ENCODE peak calls at places on chromosomes 1 and 21, in five cellular contexts. E, O, B, F and T are unnamed samples.

GRCh38 chr1:70627910-70628309 is 216.8 kb downstream of the CTH start:
- DNase-seq in E (no peak), O (peak), B (no peak), F (peak), T (peak)

GRCh38 chr1:22024485-22025367 is 23.3 kb downstream of the CELA3A start:
- DNase-seq in E (peak), O (peak), B (peak), F (no peak), T (no peak)

GRCh38 chr1:183544598-183545297 is 45.5 kb downstream of the NCF2 start:
- DNase-seq in E (no peak), O (no peak), B (no peak), F (no peak), T (no peak)

GRCh38 chr21:44083631-44084291 is 23.4 kb upstream of the PWP2 start:
- DNase-seq in E (no peak), O (no peak), B (no peak), F (no peak), T (no peak)

GRCh38 chr1:218498061-218498938 is 153.2 kb downstream of the TGFB2 start:
- DNase-seq in E (no peak), O (peak), B (no peak), F (peak), T (no peak)

GRCh38 chr1:21899972-21900371 is 37.1 kb downstream of the HSPG2 start:
- DNase-seq in E (no peak), O (no peak), B (no peak), F (no peak), T (no peak)

GRCh38 chr1:30526652-30527345 is 196.6 kb downstream of the MATN1 start:
- DNase-seq in E (no peak), O (no peak), B (no peak), F (peak), T (no peak)

GRCh38 chr21:40143822-40144525 is 276.7 kb downstream of the PCP4 start:
- DNase-seq in E (no peak), O (peak), B (peak), F (peak), T (no peak)

GRCh38 chr21:42400525-42400924 is 3.2 kb upstream of the UBASH3A start:
- DNase-seq in E (no peak), O (peak), B (no peak), F (peak), T (no peak)

GRCh38 chr1:244817415-244817894 is 18.0 kb upstream of the COX20 start:
- DNase-seq in E (no peak), O (no peak), B (no peak), F (no peak), T (no peak)

DNA sequence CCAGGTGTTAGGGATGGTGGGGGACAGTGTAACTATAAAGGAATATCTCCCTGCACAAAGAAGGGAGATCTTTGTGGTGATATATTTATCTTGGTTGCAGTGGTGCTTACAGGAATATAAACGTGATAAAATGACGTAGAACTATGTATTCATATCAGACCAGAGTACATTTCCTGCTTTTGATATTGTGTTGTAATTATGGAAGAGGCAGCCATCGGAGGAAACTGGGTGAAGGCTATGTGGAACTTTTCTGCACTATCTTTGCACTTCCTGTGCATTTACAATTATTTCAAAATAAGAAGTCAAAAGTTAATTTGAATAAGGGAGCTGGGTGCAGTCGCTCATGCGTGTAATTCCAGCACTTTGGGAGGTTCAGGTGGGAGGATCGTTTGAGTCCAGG is 37.6 kb downstream of the NDUFS5 start:
- DNase-seq in E (no peak), O (no peak), B (no peak), F (no peak), T (no peak)
- H3K27ac ChIP-seq in E (no peak), O (no peak), B (no peak), F (no peak), T (no peak)

DNA sequence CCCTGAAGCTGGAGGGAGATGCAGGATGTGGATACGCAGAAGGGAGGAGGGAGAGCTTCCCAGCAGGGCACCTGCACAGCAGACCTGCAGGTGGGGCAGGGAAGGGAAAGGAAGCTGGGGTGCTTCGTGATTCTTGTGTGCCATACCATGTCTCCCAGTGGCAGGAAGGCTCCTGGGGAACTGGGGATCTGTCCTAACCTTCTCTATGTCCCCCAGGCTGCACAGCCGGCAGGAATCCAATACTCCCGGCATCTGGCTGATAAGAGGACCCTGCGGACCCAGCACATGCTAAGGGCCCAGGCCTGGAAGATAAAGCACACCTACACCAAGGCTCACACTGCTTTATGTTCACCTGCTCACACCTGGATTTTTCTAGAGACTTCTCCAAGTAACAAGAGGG is 79.4 kb downstream of the ITPKB start:
- DNase-seq in E (no peak), O (no peak), B (no peak), F (no peak), T (no peak)
- H3K27ac ChIP-seq in E (peak), O (no peak), B (peak), F (no peak), T (no peak)

DNA sequence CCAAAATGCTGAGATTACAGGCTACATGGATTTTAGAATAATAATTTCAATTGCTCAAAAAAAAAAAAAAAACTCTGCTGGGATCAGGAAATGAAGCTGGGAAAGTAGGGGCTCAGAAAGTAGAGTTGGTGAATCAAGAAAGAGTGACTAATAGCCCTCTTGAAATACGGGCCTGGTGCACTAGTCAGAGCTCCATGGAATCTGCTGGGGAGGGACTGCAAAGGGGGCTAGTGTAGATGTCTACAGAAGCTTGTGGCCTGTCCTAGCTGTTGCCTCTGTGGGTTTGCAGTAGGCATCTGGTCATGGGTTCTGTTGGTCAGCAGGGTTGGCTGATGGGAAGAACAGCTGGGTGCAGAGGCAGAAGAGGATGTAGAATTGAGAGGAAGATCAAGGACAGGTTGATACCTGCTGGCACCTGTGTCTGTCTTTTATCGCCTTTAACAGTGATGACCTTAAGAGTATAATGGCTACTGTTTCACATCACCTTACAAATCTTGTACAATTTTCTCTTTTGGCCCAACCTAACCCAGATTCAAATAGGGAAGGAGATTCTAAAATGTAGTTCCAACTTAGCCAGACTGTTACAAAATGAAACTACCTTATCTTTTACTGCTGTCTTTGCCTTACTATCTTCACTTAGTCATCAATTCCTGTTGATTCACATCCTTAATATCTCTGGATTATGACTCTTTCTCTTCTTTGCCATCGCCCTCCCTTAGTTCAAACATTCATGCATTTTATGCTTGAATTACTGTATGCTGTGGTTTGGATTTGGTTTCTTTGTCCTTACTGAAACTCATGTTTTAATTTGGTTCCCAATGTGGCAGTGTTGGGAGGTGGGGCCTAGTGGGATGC is 126.2 kb downstream of the GIPC2 start:
- DNase-seq in E (no peak), O (peak), B (no peak), F (peak), T (peak)
- H3K27ac ChIP-seq in E (no peak), O (peak), B (no peak), F (peak), T (peak)

GRCh38 chr1:3504151-3504822 is 49.8 kb downstream of the ARHGEF16 start:
- DNase-seq in E (peak), O (peak), B (no peak), F (peak), T (no peak)
- H3K27ac ChIP-seq in E (peak), O (peak), B (no peak), F (no peak), T (no peak)

DNA sequence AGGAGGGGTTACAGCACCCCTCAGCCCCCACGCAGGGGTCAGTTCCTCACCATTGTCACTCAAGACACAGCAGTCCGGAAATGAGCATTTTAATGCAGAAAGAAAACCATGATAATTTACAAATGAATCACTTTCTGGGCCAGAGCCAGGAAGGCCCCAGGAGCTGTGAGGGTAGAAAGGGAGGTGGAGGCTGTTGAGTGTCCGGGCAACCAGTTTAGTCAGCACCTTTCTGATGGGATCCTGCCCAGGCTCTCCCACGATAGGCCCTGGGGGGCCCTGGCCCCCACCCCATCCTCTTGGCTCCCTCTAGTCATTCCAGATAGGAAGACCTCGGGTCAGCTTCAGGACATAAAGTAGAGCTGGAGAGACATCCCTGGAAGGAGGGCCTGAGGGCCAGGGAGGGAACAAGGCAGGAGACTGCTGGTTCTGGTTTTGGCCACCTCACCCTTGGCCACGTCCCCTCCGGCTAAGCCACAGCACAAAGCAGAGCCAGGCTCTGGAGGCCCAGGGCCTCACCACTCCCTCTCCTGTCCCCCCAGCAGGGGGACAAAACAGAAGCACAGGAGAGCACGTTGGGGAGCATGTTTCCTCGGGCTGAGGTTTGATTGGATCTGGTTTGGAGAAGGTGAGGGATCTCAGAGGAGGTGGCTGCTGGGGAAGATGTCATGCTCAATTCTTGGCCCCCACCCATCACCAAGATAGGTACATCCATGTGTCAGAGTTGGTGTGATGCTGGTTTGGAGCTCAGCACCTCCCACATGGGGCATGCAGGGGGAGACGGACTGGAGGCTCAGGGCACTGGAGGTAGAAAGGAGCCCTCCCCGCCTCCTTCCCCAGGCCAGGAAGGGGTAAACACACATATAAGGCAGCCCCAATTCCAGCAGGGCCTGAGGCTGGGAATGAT is 20.6 kb downstream of the ETNK2 start:
- DNase-seq in E (peak), O (peak), B (peak), F (peak), T (no peak)
- H3K27ac ChIP-seq in E (no peak), O (peak), B (peak), F (peak), T (peak)

DNA sequence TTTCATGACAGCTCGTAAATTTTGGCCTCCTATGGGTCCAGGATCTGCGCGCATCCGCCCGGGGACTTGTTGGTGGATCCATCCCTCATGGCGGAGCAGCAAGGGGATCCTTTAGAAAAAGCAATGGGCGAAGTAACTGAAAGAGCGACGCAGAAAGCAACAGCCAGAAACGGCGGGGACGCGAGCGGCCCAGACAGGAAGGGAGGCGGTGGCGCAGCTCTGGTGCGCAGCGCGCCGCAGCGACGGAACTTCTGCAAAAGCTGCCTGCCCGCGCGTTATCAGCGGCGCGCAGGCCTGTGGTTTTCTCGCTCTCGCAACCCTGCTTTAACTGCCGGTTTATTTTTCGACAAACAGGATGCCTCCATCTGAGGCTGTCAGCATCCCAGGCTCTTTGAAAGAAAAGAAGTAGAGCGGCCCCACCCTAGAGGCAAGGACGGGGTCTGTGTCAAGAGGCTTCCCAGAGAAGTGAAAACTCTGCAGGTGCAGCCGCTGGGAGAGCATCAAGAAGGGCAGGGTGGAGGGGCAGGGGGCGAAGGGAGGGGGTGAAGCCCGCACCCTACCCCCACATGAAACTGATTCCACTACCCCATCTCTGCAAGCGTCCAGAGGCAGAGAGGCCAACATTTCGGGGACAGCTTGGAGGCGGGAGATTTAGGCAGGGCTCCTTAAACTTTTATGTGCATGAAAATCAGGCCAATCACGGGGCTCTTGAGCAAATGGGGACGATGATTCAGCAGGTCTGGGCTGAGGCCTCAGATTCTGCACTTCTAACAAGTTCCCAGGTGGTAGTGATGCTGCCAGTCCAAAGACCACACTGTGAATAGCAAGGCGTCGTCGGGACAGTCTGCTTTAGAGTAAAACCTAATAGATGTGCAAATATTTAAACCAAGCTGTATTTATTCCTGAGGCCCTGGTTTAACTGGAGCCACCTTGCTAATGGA is 22.2 kb downstream of the RUNX1 start:
- DNase-seq in E (peak), O (peak), B (no peak), F (no peak), T (no peak)
- H3K27ac ChIP-seq in E (no peak), O (no peak), B (peak), F (no peak), T (no peak)

DNA sequence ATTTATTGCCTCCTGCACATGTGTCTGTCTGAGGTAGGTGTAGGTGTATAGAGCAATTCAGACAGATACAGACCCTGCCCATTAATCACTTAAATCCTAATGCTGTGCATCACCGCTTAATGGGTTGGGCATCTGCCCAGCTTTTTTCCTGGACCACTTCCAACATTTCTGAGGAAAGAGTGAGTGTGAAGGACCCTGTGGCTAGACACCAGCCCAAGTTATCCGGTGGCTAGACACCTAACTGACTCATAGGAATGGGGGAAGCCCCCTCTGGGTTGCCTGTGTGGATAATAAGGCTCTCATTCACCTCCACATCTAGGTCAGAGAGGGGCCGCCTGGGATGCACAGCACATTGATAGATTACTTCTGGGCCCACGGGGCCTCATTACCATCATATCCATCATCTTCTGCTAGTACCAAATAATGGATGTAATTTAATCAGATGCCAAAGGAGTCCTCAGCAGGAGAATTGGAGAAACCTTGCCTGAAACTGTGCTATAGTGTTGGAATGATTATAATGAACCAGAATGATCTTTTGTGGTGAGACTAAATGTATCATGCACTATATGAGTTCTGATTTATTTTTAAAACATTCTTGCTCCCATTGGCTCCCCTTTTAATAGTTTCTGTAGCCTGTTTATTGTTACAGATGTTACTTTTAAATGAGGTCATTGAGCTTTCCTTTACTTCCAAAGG is 121.0 kb upstream of the RAVER2 start:
- DNase-seq in E (no peak), O (peak), B (no peak), F (peak), T (peak)
- H3K27ac ChIP-seq in E (no peak), O (no peak), B (no peak), F (no peak), T (no peak)

DNA sequence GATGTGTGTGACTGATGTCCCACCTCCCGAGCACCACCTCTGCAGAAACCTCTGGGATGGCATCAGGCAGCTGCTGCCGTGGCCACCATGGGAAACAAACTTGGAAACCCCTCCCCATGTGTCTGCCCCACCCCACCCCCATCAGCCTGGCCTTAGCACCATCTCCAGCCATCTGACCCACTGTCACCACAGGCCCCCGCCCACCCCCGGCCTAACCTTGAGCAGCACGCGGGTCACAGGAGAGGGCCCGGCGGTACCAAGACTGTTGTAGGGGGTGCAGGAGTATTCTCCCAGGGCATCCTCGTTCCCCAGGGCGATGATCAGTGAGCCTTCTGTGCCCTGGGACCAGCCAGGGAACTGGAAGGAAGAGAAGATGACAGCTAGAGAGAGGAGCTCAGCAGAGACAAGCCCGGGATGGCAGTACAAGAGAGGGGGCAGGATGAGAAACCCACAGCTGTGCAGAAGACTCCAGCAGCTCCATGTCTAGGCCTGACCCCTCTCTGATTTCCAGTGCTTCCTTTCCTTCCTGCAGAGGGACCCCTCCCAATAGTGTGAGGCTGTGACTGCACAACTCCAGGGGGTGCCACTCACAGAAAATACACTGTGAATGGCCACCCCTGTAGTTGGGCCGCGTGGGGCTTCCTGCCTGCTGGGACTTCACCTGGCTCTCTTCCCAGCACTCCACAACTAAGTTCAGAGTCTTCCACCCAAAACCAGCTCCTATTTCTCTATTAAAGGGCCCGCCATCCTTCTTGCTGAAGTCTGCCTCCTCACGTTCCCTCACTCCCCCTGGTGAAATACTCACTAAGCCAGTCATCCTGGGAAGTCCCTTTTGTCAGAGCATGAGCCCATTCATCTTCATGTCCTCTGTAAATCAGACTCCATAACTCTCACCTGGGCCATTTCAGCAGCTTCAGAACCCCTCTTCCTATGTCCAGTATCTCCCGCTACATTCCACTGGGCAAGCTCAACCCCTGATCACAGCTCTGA is 7.3 kb upstream of the TAGLN2 start:
- DNase-seq in E (no peak), O (no peak), B (no peak), F (peak), T (no peak)
- H3K27ac ChIP-seq in E (no peak), O (no peak), B (no peak), F (peak), T (peak)

GRCh38 chr1:246681822-246682221 is 42.4 kb upstream of the SCCPDH start:
- DNase-seq in E (no peak), O (no peak), B (no peak), F (no peak), T (no peak)
- H3K27ac ChIP-seq in E (no peak), O (no peak), B (no peak), F (no peak), T (no peak)

DNA sequence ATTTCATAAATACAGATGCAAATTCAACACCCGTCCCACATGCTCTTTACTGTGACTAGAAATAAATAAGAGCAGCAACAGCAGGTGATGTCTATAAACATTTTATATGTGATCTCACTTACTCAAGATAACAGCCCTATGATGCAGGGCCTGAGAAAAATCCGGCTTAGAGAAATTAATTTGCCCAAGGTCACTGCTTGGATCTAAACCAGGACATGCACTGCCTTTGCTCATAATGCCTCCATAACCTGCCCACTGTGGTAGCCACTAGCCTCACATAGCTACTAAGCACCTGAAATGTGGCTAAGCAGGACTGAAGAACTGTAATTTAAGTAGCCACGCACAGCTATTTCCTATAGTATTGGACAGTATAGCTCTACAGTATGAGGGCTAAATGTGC is 130.1 kb downstream of the TGFBR3 start:
- DNase-seq in E (no peak), O (no peak), B (no peak), F (no peak), T (no peak)
- H3K27ac ChIP-seq in E (no peak), O (no peak), B (no peak), F (no peak), T (no peak)